ENCODE peak calls at places on chromosome 2, in six cellular contexts. D is stimulated activated CD8-positive, alpha-beta memory T cell treated with anti-CD3 and anti-CD28 coated beads, Interleukin-15, amount 100 ng/mL, for 24 hours; J is ACHN; R is mucosa of gallbladder; Z is iPS-NIHi11; T is NCI-H2081. K is an unnamed sample.

GRCh38 chr2:69241664-69242063 is 145.4 kb downstream of the GFPT1 start:
- DNase-seq in R (no peak), D (no peak), T (peak; percentile 61), J (no peak), Z (no peak), K (no peak)

GRCh38 chr2:78304678-78305077 is 720.8 kb upstream of the REG3G start:
- DNase-seq in J (no peak), D (no peak), Z (peak; percentile 11), R (no peak), T (no peak), K (no peak)

GRCh38 chr2:222756362-222756831 is 84.9 kb downstream of the MOGAT1 start:
- DNase-seq in T (no peak), J (no peak), D (no peak), Z (no peak), R (no peak), K (no peak)

GRCh38 chr2:230773039-230773773 is 60.6 kb downstream of the CAB39 start:
- DNase-seq in T (no peak), J (no peak), Z (no peak), R (no peak), D (no peak), K (no peak)

GRCh38 chr2:65153515-65153914 is 23.6 kb upstream of the RAB1A start:
- DNase-seq in D (no peak), Z (no peak), T (no peak), J (no peak), R (no peak), K (no peak)

GRCh38 chr2:107412209-107412904 is 414.3 kb upstream of the RGPD4 start:
- DNase-seq in R (no peak), J (no peak), T (no peak), Z (no peak), D (no peak), K (no peak)

GRCh38 chr2:70140978-70141753 is 49.7 kb downstream of the C2orf42 start:
- DNase-seq in T (peak; percentile 5), R (peak; percentile 75), D (no peak), Z (peak; percentile 61), J (peak; percentile 59), K (peak; percentile 99)

GRCh38 chr2:172280820-172281454 is 146.4 kb upstream of the ITGA6 start:
- DNase-seq in R (no peak), Z (no peak), T (peak; percentile 17), J (no peak), D (no peak), K (peak; percentile 65)

GRCh38 chr2:63975437-63976124 is 43.6 kb downstream of the VPS54 start:
- DNase-seq in R (no peak), Z (no peak), T (no peak), J (no peak), D (no peak), K (no peak)

K was measured in NCI-H526.